ENCODE peak calls at places on chromosome 13, in five cellular contexts. I, U, S, T and B are unnamed samples.

GRCh38 chr13:77918391-77919261 is at the start of gene EDNRB:
- DNase-seq in T (no peak), I (peak; percentile 31), U (peak; percentile 58), S (peak; percentile 81), B (peak; percentile 65)

GRCh38 chr13:20924758-20925394 is 22.3 kb upstream of the XPO4 start:
- DNase-seq in S (peak; percentile 97), T (peak; percentile 40), I (peak; percentile 75), U (peak; percentile 91), B (peak; percentile 87)

GRCh38 chr13:105336706-105337582 is 1198.5 kb downstream of the EFNB2 start:
- DNase-seq in I (no peak), U (no peak), S (no peak), T (no peak), B (no peak)

GRCh38 chr13:71525004-71525403 is 342.0 kb downstream of the DACH1 start:
- DNase-seq in S (no peak), T (no peak), U (no peak), I (no peak), B (no peak)

GRCh38 chr13:71021810-71022422 is 845.1 kb downstream of the DACH1 start:
- DNase-seq in T (no peak), U (no peak), S (no peak), I (no peak), B (no peak)

GRCh38 chr13:80276371-80277289 is 64.3 kb downstream of the SPRY2 start:
- DNase-seq in S (peak; percentile 53), T (no peak), U (peak; percentile 97), I (no peak), B (peak; percentile 20)

GRCh38 chr13:99526549-99526948 is 25.3 kb downstream of the TM9SF2 start:
- DNase-seq in U (peak; percentile 5), I (no peak), T (no peak), S (no peak), B (no peak)

GRCh38 chr13:67119481-67119883 is 110.7 kb downstream of the PCDH9 start:
- DNase-seq in S (no peak), T (no peak), I (no peak), U (no peak), B (no peak)

GRCh38 chr13:104143760-104144406 is 1077.7 kb upstream of the SLC10A2 start:
- DNase-seq in I (no peak), U (peak; percentile 56), S (peak; percentile 25), T (no peak), B (peak; percentile 14)

GRCh38 chr13:42973581-42973980 is 18.5 kb downstream of the EPSTI1 start:
- DNase-seq in U (no peak), I (no peak), S (no peak), T (no peak), B (no peak)

GRCh38 chr13:41563501-41564001 is 106.2 kb downstream of the RGCC start:
- DNase-seq in U (no peak), S (no peak), T (no peak), I (no peak), B (no peak)

GRCh38 chr13:32737111-32737571 is 150.9 kb downstream of the PDS5B start:
- DNase-seq in I (no peak), U (no peak), S (no peak), T (no peak), B (no peak)

DNA sequence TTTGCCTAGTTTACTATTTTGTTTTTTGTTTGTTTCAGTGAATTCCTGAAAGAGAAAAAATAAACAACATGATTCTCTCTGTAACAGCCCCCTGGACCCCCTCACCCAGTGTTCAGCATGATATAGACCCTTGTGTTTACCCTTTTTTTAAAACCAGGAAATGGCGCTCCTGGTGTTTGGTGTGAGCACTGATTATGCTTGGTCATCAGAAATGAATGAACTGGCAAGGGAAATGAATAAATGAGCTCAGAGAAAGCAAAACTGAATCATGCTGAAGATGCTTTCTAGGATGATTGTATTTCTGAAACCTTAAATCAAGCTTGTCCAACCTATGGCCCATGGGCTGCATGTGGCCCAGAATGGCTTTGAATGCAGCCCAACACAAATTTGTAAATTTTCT is 22.1 kb downstream of the WASF3 start:
- DNase-seq in S (no peak), T (no peak), U (no peak), I (no peak), B (no peak)
- TF ChIP-seq CTCF in S (peak; percentile 25), T (no peak), U (no peak), I (no peak), B (no peak)

GRCh38 chr13:68261105-68261504 is 1031.0 kb upstream of the PCDH9 start:
- DNase-seq in T (no peak), U (peak; percentile 16), S (peak; percentile 69), I (no peak), B (peak; percentile 64)
- TF ChIP-seq CTCF in T (no peak), U (peak; percentile 38), S (peak; percentile 80), I (no peak), B (peak; percentile 57)

GRCh38 chr13:112759053-112759452 is 69.2 kb downstream of the ATP11A start:
- DNase-seq in I (no peak), U (no peak), S (no peak), T (no peak), B (no peak)
- TF ChIP-seq CTCF in I (no peak), U (no peak), S (no peak), T (no peak), B (no peak)

DNA sequence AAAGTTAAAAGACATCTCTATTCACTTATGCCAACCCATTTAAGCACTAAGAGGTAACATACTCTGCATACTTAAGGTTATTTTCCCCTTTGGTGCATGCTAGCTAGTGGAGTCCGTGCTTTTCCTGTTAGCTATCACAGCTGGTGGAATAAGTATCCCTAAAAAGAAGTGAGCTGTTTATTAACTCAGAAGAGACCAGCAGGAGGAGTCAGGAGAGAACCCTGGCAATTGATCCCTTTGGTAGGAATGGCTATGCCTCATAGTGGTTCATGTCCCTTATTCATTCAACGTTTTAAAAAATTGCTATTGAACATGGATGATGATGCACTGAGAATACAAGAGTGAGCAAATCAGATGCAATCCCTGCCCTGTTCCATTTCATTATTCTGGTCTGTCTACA is 12.4 kb upstream of the NEK5 start:
- DNase-seq in U (no peak), S (no peak), I (no peak), T (no peak), B (no peak)
- TF ChIP-seq CTCF in U (no peak), S (no peak), I (no peak), T (no peak), B (no peak)

DNA sequence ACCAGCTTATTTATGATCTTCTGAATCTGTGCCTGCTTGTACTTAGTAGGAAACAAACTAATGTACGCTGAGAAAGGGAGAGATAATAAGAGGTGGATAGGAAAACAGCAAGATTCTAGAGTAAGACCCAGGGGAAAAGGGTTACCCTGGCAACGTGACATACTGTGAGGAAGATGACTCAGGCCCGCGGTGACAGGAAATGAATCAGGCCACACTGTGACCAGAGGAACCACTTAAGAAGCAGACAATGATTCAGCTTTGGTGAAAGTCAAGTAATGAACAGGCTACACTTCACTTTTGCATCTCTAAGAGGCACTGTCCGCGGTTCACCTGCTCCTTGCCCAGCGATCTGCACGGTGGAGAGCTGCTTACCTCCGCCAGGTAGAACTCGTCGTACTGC is 158.2 kb downstream of the NALCN start:
- DNase-seq in S (peak; percentile 22), U (peak; percentile 19), T (peak; percentile 49), I (no peak), B (peak; percentile 21)
- TF ChIP-seq CTCF in S (no peak), U (no peak), T (no peak), I (no peak), B (no peak)

GRCh38 chr13:31278874-31279273 is 79.1 kb downstream of the B3GLCT start:
- DNase-seq in T (no peak), U (no peak), S (no peak), I (no peak), B (no peak)

GRCh38 chr13:31274345-31274870 is 74.6 kb downstream of the B3GLCT start:
- DNase-seq in T (no peak), S (no peak), I (no peak), U (no peak), B (no peak)

GRCh38 chr13:31276386-31276785 is 76.6 kb downstream of the B3GLCT start:
- DNase-seq in U (no peak), T (no peak), I (no peak), S (no peak), B (no peak)
- TF ChIP-seq CTCF in U (no peak), T (no peak), I (no peak), S (no peak), B (no peak)

GRCh38 chr13:47004022-47004421 is 107.2 kb upstream of the HTR2A start:
- DNase-seq in U (peak; percentile 11), S (no peak), T (no peak), I (no peak), B (no peak)
- TF ChIP-seq CTCF in U (peak; percentile 39), S (no peak), T (no peak), I (no peak), B (no peak)

DNA sequence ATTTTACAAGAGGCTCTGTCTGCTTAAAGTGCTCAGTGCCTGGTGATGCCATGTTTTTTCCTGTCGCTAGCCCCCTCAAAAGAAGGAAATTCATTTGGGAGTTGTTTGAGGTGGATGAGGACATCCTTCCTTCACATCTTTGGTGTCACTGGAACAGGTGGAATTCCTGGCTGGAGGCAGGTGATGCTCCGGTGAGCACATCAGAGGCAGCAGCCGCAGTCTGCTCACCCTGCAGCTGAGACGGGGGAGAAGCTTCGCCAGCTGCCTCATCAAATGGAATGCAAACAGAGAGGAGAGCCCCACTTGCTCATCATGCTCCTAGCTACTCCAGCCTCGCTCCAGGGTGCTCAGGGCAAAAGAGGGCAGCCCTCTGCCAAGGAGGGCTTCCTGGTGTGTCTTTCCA is 74.1 kb upstream of the UBL3 start:
- DNase-seq in T (no peak), U (no peak), I (no peak), S (no peak), B (no peak)
- TF ChIP-seq CTCF in T (no peak), U (no peak), I (no peak), S (peak; percentile 2), B (no peak)